ENCODE peak calls at places on chromosomes 2 and 18, in ten cellular contexts. G is activated naive CD8-positive, alpha-beta T cell treated with anti-CD3 and anti-CD28 coated beads, Interleukin-2, amount 50 U/mL, for 24 hours; B is T-cell; K is amniotic stem cell; R is endothelial cell; M is non-pigmented ciliary epithelial cell; A is NCI-H524; O is foreskin keratinocyte; T is HEK293T; L is BJ. N is an unnamed sample.

GRCh38 chr2:113124181-113124961 is 3.0 kb upstream of the IL1RN start:
- DNase-seq in G (peak), B (no peak), K (no peak), R (no peak), M (no peak), A (no peak), O (peak), T (no peak), L (no peak), N (peak)

GRCh38 chr2:159137511-159138101 is 148.9 kb downstream of the WDSUB1 start:
- DNase-seq in G (no peak), B (no peak), K (no peak), R (no peak), M (no peak), A (no peak), O (no peak), T (no peak), L (no peak), N (peak)

GRCh38 chr2:148935791-148936190 is 60.8 kb downstream of the KIF5C start:
- DNase-seq in G (no peak), B (no peak), K (no peak), R (no peak), M (peak), A (no peak), O (no peak), T (no peak), L (no peak), N (peak)

GRCh38 chr2:33246432-33246831 is 230.0 kb upstream of the RASGRP3 start:
- DNase-seq in G (no peak), B (no peak), K (no peak), R (no peak), M (no peak), A (no peak), O (no peak), T (no peak), L (no peak), N (no peak)

GRCh38 chr2:70086278-70086837 is 919 bp upstream of the PCBP1 start:
- DNase-seq in G (peak), B (peak), K (peak), R (peak), M (no peak), A (peak), O (peak), T (peak), L (no peak), N (peak)

GRCh38 chr18:76494541-76495403 is at the start of gene ZNF516:
- DNase-seq in G (peak), B (peak), K (no peak), R (peak), M (no peak), A (peak), O (peak), T (no peak), L (no peak), N (peak)

GRCh38 chr2:84302513-84303412 is 156.3 kb downstream of the SUCLG1 start:
- DNase-seq in G (peak), B (peak), K (peak), R (peak), M (peak), A (peak), O (peak), T (peak), L (no peak), N (peak)

GRCh38 chr2:74399785-74400184 is 19.7 kb upstream of the DCTN1 start:
- DNase-seq in G (no peak), B (no peak), K (no peak), R (no peak), M (no peak), A (peak), O (no peak), T (peak), L (no peak), N (peak)

GRCh38 chr18:11885278-11885991 is 22.7 kb downstream of the MPPE1 start:
- DNase-seq in G (no peak), B (no peak), K (no peak), R (no peak), M (no peak), A (no peak), O (no peak), T (no peak), L (no peak), N (no peak)

GRCh38 chr18:80009661-80010550 is 21.5 kb upstream of the TXNL4A start:
- DNase-seq in G (no peak), B (no peak), K (peak), R (no peak), M (peak), A (no peak), O (peak), T (no peak), L (peak), N (peak)

GRCh38 chr2:118269408-118270051 is 181.3 kb downstream of the INSIG2 start:
- DNase-seq in G (no peak), B (no peak), K (no peak), R (no peak), M (no peak), A (peak), O (no peak), T (no peak), L (no peak), N (no peak)

GRCh38 chr2:179263460-179264237 is 983 bp downstream of the SESTD1 start:
- DNase-seq in G (peak), B (no peak), K (peak), R (peak), M (no peak), A (peak), O (peak), T (peak), L (no peak), N (peak)

GRCh38 chr2:71385008-71385407 is 53.4 kb downstream of the ZNF638 start:
- DNase-seq in G (no peak), B (no peak), K (peak), R (no peak), M (peak), A (no peak), O (peak), T (no peak), L (peak), N (peak)

GRCh38 chr18:12003894-12004293 is 22.6 kb downstream of the IMPA2 start:
- DNase-seq in G (no peak), B (no peak), K (no peak), R (no peak), M (no peak), A (no peak), O (no peak), T (no peak), L (no peak), N (no peak)

GRCh38 chr2:37201766-37202165 is 5.5 kb downstream of the CEBPZOS start:
- DNase-seq in G (peak), B (no peak), K (no peak), R (no peak), M (no peak), A (no peak), O (no peak), T (no peak), L (no peak), N (peak)

N was measured in amniotic epithelial cell.